ENCODE peak calls at places on chromosomes 5 and 9, in nine cellular contexts. B is upper lobe of right lung, D is MM.1S, L is OCI-LY7, T is psoas muscle, W is tibial artery, E is colonic mucosa, P is BE2C, F is hepatocyte. O is an unnamed sample.

GRCh38 chr9:72460342-72461312 is 60.8 kb upstream of the TMC1 start:
- DNase-seq in B (no peak), D (no peak), L (no peak), T (no peak), W (no peak), E (no peak), P (no peak), F (no peak), O (no peak)

GRCh38 chr9:108297025-108297424 is 558.8 kb downstream of the ACTL7B start:
- DNase-seq in B (peak; percentile 63), D (no peak), L (no peak), T (peak; percentile 30), W (peak; percentile 78), E (no peak), P (no peak), F (no peak), O (no peak)

GRCh38 chr5:15376803-15377202 is 123.2 kb upstream of the FBXL7 start:
- DNase-seq in B (no peak), D (no peak), L (no peak), T (no peak), W (no peak), E (no peak), P (no peak), F (no peak), O (no peak)

GRCh38 chr5:165795073-165795472 is 2289.7 kb downstream of the MAT2B start:
- DNase-seq in B (no peak), D (no peak), L (no peak), T (no peak), W (no peak), E (no peak), P (no peak), F (no peak), O (no peak)

GRCh38 chr9:1051286-1052118 is 1.3 kb downstream of the DMRT2 start:
- DNase-seq in B (peak; percentile 76), D (peak; percentile 82), L (peak; percentile 78), T (peak; percentile 47), W (no peak), E (peak; percentile 72), P (no peak), F (peak; percentile 24), O (no peak)

GRCh38 chr5:124103671-124104070 is 591.7 kb downstream of the CSNK1G3 start:
- DNase-seq in B (no peak), D (no peak), L (no peak), T (no peak), W (no peak), E (no peak), P (no peak), F (no peak), O (no peak)

GRCh38 chr9:70563437-70564204 is 149.2 kb upstream of the KLF9 start:
- DNase-seq in B (no peak), D (peak; percentile 87), L (no peak), T (no peak), W (no peak), E (no peak), P (no peak), F (no peak), O (peak; percentile 78)

GRCh38 chr9:112308576-112308975 is 24.8 kb downstream of the PTBP3 start:
- DNase-seq in B (no peak), D (no peak), L (no peak), T (no peak), W (no peak), E (no peak), P (no peak), F (peak; percentile 24), O (no peak)

GRCh38 chr9:93276973-93277372 is 93.0 kb downstream of the WNK2 start:
- DNase-seq in B (no peak), D (peak; percentile 20), L (peak; percentile 66), T (no peak), W (no peak), E (peak; percentile 17), P (no peak), F (no peak), O (no peak)

GRCh38 chr9:83649080-83649479 is 26.1 kb downstream of the IDNK start:
- DNase-seq in B (peak; percentile 82), D (peak; percentile 40), L (peak; percentile 62), T (peak; percentile 64), W (peak; percentile 42), E (peak; percentile 74), P (peak; percentile 84), F (peak; percentile 68), O (no peak)

DNA sequence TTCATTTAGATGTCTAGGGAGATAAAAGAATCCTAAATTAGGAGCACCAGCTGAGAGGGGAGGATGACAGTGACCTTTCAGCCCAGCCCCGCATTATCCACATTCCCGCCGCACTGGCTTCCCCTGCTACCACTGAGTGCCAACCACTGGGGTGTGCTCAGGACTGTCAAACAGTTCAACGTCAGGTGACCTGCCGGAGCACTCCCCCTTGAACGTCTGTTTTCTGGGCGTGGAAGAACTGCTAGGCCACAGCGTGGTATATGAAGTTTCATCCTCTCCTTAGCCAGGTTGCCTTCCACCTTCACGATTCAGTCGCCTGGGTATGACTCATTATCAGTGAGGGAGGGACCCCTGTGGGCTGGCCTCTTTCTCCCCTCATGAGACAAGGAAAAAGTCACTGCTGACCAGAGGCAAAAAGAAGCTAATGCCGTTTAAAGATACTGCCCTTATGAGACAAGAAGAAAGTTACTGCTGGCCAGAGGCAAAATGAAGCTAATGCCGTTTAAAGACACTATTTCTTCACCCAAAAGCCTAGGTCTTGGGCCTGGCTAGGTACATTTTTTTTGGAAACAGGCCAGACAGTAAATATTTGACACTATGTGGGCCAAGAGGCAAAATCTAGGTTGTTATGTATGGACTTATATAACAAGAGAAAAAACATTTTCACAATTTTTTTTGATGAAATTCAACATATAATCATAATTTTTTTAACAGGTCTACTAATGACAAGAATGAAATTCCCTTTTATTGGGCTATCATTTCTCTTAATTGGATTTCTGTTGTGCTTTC is 4.6 kb downstream of the NMRK1 start:
- DNase-seq in B (peak; percentile 74), D (no peak), L (no peak), T (no peak), W (no peak), E (peak; percentile 76), P (no peak), F (peak; percentile 42), O (no peak)
- H3K4me3 ChIP-seq in B (no peak overlapping the region), D (no peak overlapping the region), L (no peak overlapping the region), T (peak overlapping the region; percentile 8), W (no peak overlapping the region), E (no peak overlapping the region), P (no peak overlapping the region), F (no peak overlapping the region), O (no peak overlapping the region)

GRCh38 chr9:134839441-134840125 is 41.0 kb upstream of the FCN2 start:
- DNase-seq in B (no peak), D (no peak), L (no peak), T (peak; percentile 12), W (no peak), E (no peak), P (no peak), F (no peak), O (no peak)
- TF ChIP-seq CTCF in B (no peak), D (no peak), L (peak; percentile 34), T (no peak), W (no peak), E (no peak), P (peak; percentile 25), F (no peak), O (no peak)

GRCh38 chr5:119338326-119338957 is 17.4 kb upstream of the TNFAIP8 start:
- DNase-seq in B (no peak), D (no peak), L (no peak), T (no peak), W (no peak), E (no peak), P (no peak), F (no peak), O (no peak)

GRCh38 chr5:119335261-119335677 is 20.6 kb upstream of the TNFAIP8 start:
- DNase-seq in B (no peak), D (peak; percentile 49), L (no peak), T (no peak), W (no peak), E (no peak), P (no peak), F (no peak), O (no peak)

GRCh38 chr5:119339344-119339743 is 16.5 kb upstream of the TNFAIP8 start:
- DNase-seq in B (no peak), D (no peak), L (no peak), T (no peak), W (no peak), E (no peak), P (no peak), F (no peak), O (no peak)

GRCh38 chr5:119336262-119336661 is 19.6 kb upstream of the TNFAIP8 start:
- DNase-seq in B (no peak), D (peak; percentile 53), L (peak; percentile 77), T (no peak), W (no peak), E (no peak), P (no peak), F (no peak), O (no peak)

DNA sequence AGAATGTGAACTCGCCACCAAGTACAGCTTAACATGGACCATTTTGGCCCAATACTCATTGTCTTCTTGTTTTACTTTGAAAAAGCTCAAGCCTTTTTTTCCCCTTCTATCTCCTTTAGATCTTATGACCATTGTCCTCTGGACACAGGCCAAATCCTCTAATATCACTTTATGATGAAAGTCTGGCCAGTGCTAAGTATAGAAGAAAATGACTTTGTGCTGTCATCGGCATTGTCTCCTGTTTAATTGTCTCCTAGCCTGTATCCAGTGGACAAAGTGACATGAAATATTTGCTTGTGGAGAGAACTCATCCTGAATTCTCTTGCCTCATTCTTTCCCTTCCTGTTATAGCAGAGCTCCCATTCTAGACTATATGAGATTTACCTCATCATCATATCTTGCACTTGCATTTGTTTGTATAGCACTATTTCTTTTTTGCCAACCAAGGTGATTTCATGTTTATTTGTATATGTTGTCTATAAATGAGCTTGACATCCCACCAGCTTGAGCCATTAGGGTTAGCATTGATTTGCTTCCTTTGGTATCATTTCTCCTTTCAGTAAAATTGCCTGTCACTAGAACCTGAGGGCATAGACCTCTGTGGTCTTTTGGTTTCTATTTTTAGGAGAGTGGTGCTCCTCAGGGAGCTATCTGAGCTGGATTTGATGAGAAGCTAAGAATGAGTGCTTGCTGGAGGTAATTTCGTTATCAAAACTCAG is 18.8 kb upstream of the TNFAIP8 start:
- DNase-seq in B (no peak), D (no peak), L (no peak), T (no peak), W (no peak), E (no peak), P (no peak), F (no peak), O (no peak)
- H3K4me3 ChIP-seq in B (no peak overlapping the region), D (peak overlapping the region; percentile 83), L (peak overlapping the region; percentile 70), T (no peak overlapping the region), W (no peak overlapping the region), E (no peak overlapping the region), P (no peak overlapping the region), F (no peak overlapping the region), O (peak overlapping the region; percentile 74)

GRCh38 chr5:106459541-106459940 is 1211.2 kb downstream of the EFNA5 start:
- DNase-seq in B (no peak), D (no peak), L (no peak), T (no peak), W (no peak), E (no peak), P (no peak), F (no peak), O (no peak)

GRCh38 chr5:106451998-106452397 is 1218.7 kb downstream of the EFNA5 start:
- DNase-seq in B (no peak), D (no peak), L (no peak), T (no peak), W (no peak), E (no peak), P (no peak), F (peak; percentile 6), O (no peak)

GRCh38 chr5:106454050-106454449 is 1216.7 kb downstream of the EFNA5 start:
- DNase-seq in B (no peak), D (peak; percentile 37), L (no peak), T (no peak), W (no peak), E (no peak), P (no peak), F (no peak), O (no peak)

GRCh38 chr5:106454651-106455415 is 1215.9 kb downstream of the EFNA5 start:
- DNase-seq in B (no peak), D (no peak), L (peak; percentile 16), T (no peak), W (no peak), E (no peak), P (peak; percentile 27), F (peak; percentile 40), O (no peak)
- TF ChIP-seq CTCF in B (peak; percentile 40), D (peak; percentile 31), L (peak; percentile 69), T (peak; percentile 21), W (no peak), E (no peak), P (peak; percentile 81), F (peak; percentile 44), O (peak; percentile 14)